ENCODE peak calls at places on chromosomes 1 and 21, in six cellular contexts. O is HCT116; R is endothelial cell; F is AG08396; U is central memory CD4-positive, alpha-beta T cell; B is WTC11. P is an unnamed sample.

GRCh38 chr1:222171005-222171404 is 376.9 kb downstream of the HHIPL2 start:
- DNase-seq in O (peak; percentile 21), R (no peak), F (peak; percentile 25), U (no peak), B (no peak), P (peak; percentile 19)

GRCh38 chr1:74324684-74325448 is 89.7 kb downstream of the TNNI3K start:
- DNase-seq in O (no peak), R (no peak), F (no peak), U (no peak), B (no peak), P (no peak)

GRCh38 chr1:243218059-243218458 is 37.0 kb downstream of the CEP170 start:
- DNase-seq in O (no peak), R (no peak), F (no peak), U (no peak), B (no peak), P (no peak)

GRCh38 chr1:85307987-85308836 is 31.8 kb upstream of the BCL10 start:
- DNase-seq in O (peak; percentile 78), R (peak; percentile 94), F (peak; percentile 72), U (peak; percentile 24), B (peak; percentile 95), P (peak; percentile 78)

GRCh38 chr1:217333939-217334338 is 297.0 kb downstream of the GPATCH2 start:
- DNase-seq in O (peak; percentile 7), R (peak; percentile 56), F (peak; percentile 49), U (no peak), B (peak; percentile 73), P (peak; percentile 31)

GRCh38 chr1:154859151-154859785 is 10.8 kb downstream of the KCNN3 start:
- DNase-seq in O (no peak), R (no peak), F (no peak), U (no peak), B (no peak), P (no peak)

GRCh38 chr1:58857673-58858343 is 74.0 kb upstream of the JUN start:
- DNase-seq in O (no peak), R (no peak), F (no peak), U (no peak), B (no peak), P (no peak)

GRCh38 chr21:45538381-45539045 is 3.7 kb downstream of the SLC19A1 start:
- DNase-seq in O (no peak), R (no peak), F (no peak), U (no peak), B (peak; percentile 4), P (no peak)

GRCh38 chr21:42175110-42175710 is 43.7 kb upstream of the ABCG1 start:
- DNase-seq in O (no peak), R (no peak), F (no peak), U (no peak), B (no peak), P (no peak)

GRCh38 chr1:173409613-173410012 is 67.5 kb upstream of the PRDX6 start:
- DNase-seq in O (no peak), R (no peak), F (peak; percentile 20), U (no peak), B (no peak), P (no peak)

GRCh38 chr1:19582318-19582717 is 61.8 kb upstream of the NBL1 start:
- DNase-seq in O (peak; percentile 60), R (peak; percentile 73), F (peak; percentile 16), U (peak; percentile 59), B (peak; percentile 91), P (no peak)

GRCh38 chr1:62070384-62071011 is 124.2 kb upstream of the L1TD1 start:
- DNase-seq in O (no peak), R (peak; percentile 25), F (no peak), U (no peak), B (no peak), P (peak; percentile 13)

GRCh38 chr1:67647036-67647798 is 37.8 kb upstream of the GADD45A start:
- DNase-seq in O (no peak), R (no peak), F (no peak), U (no peak), B (no peak), P (no peak)

GRCh38 chr1:228399531-228400236 is 7.0 kb downstream of the TRIM11 start:
- DNase-seq in O (no peak), R (no peak), F (no peak), U (no peak), B (no peak), P (no peak)

GRCh38 chr1:99326215-99326949 is 62.1 kb downstream of the PLPPR4 start:
- DNase-seq in O (no peak), R (no peak), F (no peak), U (no peak), B (no peak), P (no peak)

GRCh38 chr1:234065794-234066447 is 161.4 kb downstream of the SLC35F3 start:
- DNase-seq in O (peak; percentile 58), R (peak; percentile 91), F (peak; percentile 59), U (peak; percentile 37), B (peak; percentile 90), P (peak; percentile 81)

GRCh38 chr1:59081795-59082194 is 215.1 kb upstream of the FGGY start:
- DNase-seq in O (no peak), R (no peak), F (no peak), U (no peak), B (no peak), P (no peak)

GRCh38 chr1:16063921-16064320 is 9.5 kb downstream of the FAM131C start:
- DNase-seq in O (no peak), R (no peak), F (no peak), U (no peak), B (no peak), P (no peak)

GRCh38 chr1:104387716-104388508 is 638.2 kb downstream of the AMY1C start:
- DNase-seq in O (no peak), R (no peak), F (no peak), U (no peak), B (no peak), P (no peak)

GRCh38 chr1:1237874-1238701 is 6.1 kb downstream of the B3GALT6 start:
- DNase-seq in O (peak; percentile 38), R (no peak), F (no peak), U (no peak), B (no peak), P (no peak)

GRCh38 chr1:161792740-161793139 is 26.6 kb downstream of the ATF6 start:
- DNase-seq in O (peak; percentile 49), R (no peak), F (peak; percentile 43), U (peak; percentile 30), B (no peak), P (peak; percentile 72)

GRCh38 chr1:190170321-190170720 is 307.3 kb downstream of the BRINP3 start:
- DNase-seq in O (no peak), R (no peak), F (no peak), U (no peak), B (no peak), P (no peak)

GRCh38 chr1:157388057-157388456 is 164.3 kb downstream of the FCRL5 start:
- DNase-seq in O (no peak), R (no peak), F (no peak), U (no peak), B (no peak), P (no peak)

GRCh38 chr1:2003564-2004131 is at the start of gene CFAP74:
- DNase-seq in O (peak; percentile 53), R (peak; percentile 90), F (peak; percentile 78), U (no peak), B (peak; percentile 89), P (peak; percentile 29)

GRCh38 chr1:32500387-32501209 is 35.7 kb downstream of the ZBTB8B start:
- DNase-seq in O (no peak), R (peak; percentile 71), F (peak; percentile 91), U (no peak), B (peak; percentile 75), P (peak; percentile 32)

GRCh38 chr21:38171723-38172344 is 85.0 kb upstream of the KCNJ15 start:
- DNase-seq in O (no peak), R (peak; percentile 38), F (peak; percentile 31), U (no peak), B (peak; percentile 60), P (no peak)

GRCh38 chr21:26948194-26948593 is 18.7 kb downstream of the ADAMTS5 start:
- DNase-seq in O (no peak), R (no peak), F (no peak), U (no peak), B (no peak), P (no peak)

GRCh38 chr1:87089070-87089736 is 174.8 kb downstream of the HS2ST1 start:
- DNase-seq in O (no peak), R (no peak), F (no peak), U (no peak), B (no peak), P (no peak)

GRCh38 chr21:46607605-46608004 is 2.7 kb upstream of the S100B start:
- DNase-seq in O (no peak), R (no peak), F (no peak), U (no peak), B (no peak), P (no peak)

GRCh38 chr1:59139396-59139795 is 157.5 kb upstream of the FGGY start:
- DNase-seq in O (peak; percentile 28), R (no peak), F (no peak), U (no peak), B (no peak), P (no peak)